ENCODE peak calls at places on chromosomes 7 and 10, in ten cellular contexts. One of them, this sample, is unnamed.

GRCh38 chr7:4136501-4137110 is 545.5 kb upstream of the FOXK1 start:
- DNase-seq in stimulated activated CD4-positive, alpha-beta T cell treated with anti-CD3 and anti-CD28 coated beads, Interleukin-12 subunit alpha, Interleukin-12 subunit beta, amount 100 ng/mL, for 48 hours: no peak
- DNase-seq in H1: no peak
- DNase-seq in heart left ventricle: no peak
- DNase-seq in GM13977: no peak
- DNase-seq in NCI-H1694 treated with DMSO at 0.1 percent for 48 hours: no peak
- DNase-seq in RWPE1: no peak
- DNase-seq in hepatic stellate cell: no peak
- DNase-seq in T-helper 2 cell: no peak
- DNase-seq in kidney tubule cell: no peak
- DNase-seq in this sample: no peak

GRCh38 chr10:78319371-78319770 is 285.7 kb downstream of the RPS24 start:
- DNase-seq in stimulated activated CD4-positive, alpha-beta T cell treated with anti-CD3 and anti-CD28 coated beads, Interleukin-12 subunit alpha, Interleukin-12 subunit beta, amount 100 ng/mL, for 48 hours: no peak
- DNase-seq in H1: no peak
- DNase-seq in heart left ventricle: peak
- DNase-seq in GM13977: no peak
- DNase-seq in NCI-H1694 treated with DMSO at 0.1 percent for 48 hours: no peak
- DNase-seq in RWPE1: no peak
- DNase-seq in hepatic stellate cell: no peak
- DNase-seq in T-helper 2 cell: no peak
- DNase-seq in kidney tubule cell: no peak
- DNase-seq in this sample: no peak

GRCh38 chr10:46992794-46993552 is 81.7 kb downstream of the PTPN20 start:
- DNase-seq in stimulated activated CD4-positive, alpha-beta T cell treated with anti-CD3 and anti-CD28 coated beads, Interleukin-12 subunit alpha, Interleukin-12 subunit beta, amount 100 ng/mL, for 48 hours: no peak
- DNase-seq in H1: no peak
- DNase-seq in heart left ventricle: peak
- DNase-seq in GM13977: no peak
- DNase-seq in NCI-H1694 treated with DMSO at 0.1 percent for 48 hours: peak
- DNase-seq in RWPE1: peak
- DNase-seq in hepatic stellate cell: peak
- DNase-seq in T-helper 2 cell: no peak
- DNase-seq in kidney tubule cell: peak
- DNase-seq in this sample: no peak

GRCh38 chr7:966291-967069 is 8.9 kb downstream of the COX19 start:
- DNase-seq in stimulated activated CD4-positive, alpha-beta T cell treated with anti-CD3 and anti-CD28 coated beads, Interleukin-12 subunit alpha, Interleukin-12 subunit beta, amount 100 ng/mL, for 48 hours: no peak
- DNase-seq in H1: no peak
- DNase-seq in heart left ventricle: no peak
- DNase-seq in GM13977: no peak
- DNase-seq in NCI-H1694 treated with DMSO at 0.1 percent for 48 hours: no peak
- DNase-seq in RWPE1: no peak
- DNase-seq in hepatic stellate cell: no peak
- DNase-seq in T-helper 2 cell: no peak
- DNase-seq in kidney tubule cell: no peak
- DNase-seq in this sample: no peak

GRCh38 chr10:106573106-106573505 is 591.4 kb downstream of the SORCS1 start:
- DNase-seq in stimulated activated CD4-positive, alpha-beta T cell treated with anti-CD3 and anti-CD28 coated beads, Interleukin-12 subunit alpha, Interleukin-12 subunit beta, amount 100 ng/mL, for 48 hours: no peak
- DNase-seq in H1: no peak
- DNase-seq in heart left ventricle: no peak
- DNase-seq in GM13977: no peak
- DNase-seq in NCI-H1694 treated with DMSO at 0.1 percent for 48 hours: no peak
- DNase-seq in RWPE1: peak
- DNase-seq in hepatic stellate cell: peak
- DNase-seq in T-helper 2 cell: no peak
- DNase-seq in kidney tubule cell: no peak
- DNase-seq in this sample: no peak

GRCh38 chr7:23422904-23423303 is 47.4 kb downstream of the IGF2BP3 start:
- DNase-seq in stimulated activated CD4-positive, alpha-beta T cell treated with anti-CD3 and anti-CD28 coated beads, Interleukin-12 subunit alpha, Interleukin-12 subunit beta, amount 100 ng/mL, for 48 hours: no peak
- DNase-seq in H1: no peak
- DNase-seq in heart left ventricle: no peak
- DNase-seq in GM13977: no peak
- DNase-seq in NCI-H1694 treated with DMSO at 0.1 percent for 48 hours: no peak
- DNase-seq in RWPE1: no peak
- DNase-seq in hepatic stellate cell: no peak
- DNase-seq in T-helper 2 cell: no peak
- DNase-seq in kidney tubule cell: no peak
- DNase-seq in this sample: no peak

GRCh38 chr10:11654659-11655058 is 43.2 kb upstream of the USP6NL start:
- DNase-seq in stimulated activated CD4-positive, alpha-beta T cell treated with anti-CD3 and anti-CD28 coated beads, Interleukin-12 subunit alpha, Interleukin-12 subunit beta, amount 100 ng/mL, for 48 hours: no peak
- DNase-seq in H1: no peak
- DNase-seq in heart left ventricle: no peak
- DNase-seq in GM13977: no peak
- DNase-seq in NCI-H1694 treated with DMSO at 0.1 percent for 48 hours: no peak
- DNase-seq in RWPE1: no peak
- DNase-seq in hepatic stellate cell: no peak
- DNase-seq in T-helper 2 cell: no peak
- DNase-seq in kidney tubule cell: no peak
- DNase-seq in this sample: no peak

GRCh38 chr10:63103971-63104409 is 29.1 kb upstream of the NRBF2 start:
- DNase-seq in stimulated activated CD4-positive, alpha-beta T cell treated with anti-CD3 and anti-CD28 coated beads, Interleukin-12 subunit alpha, Interleukin-12 subunit beta, amount 100 ng/mL, for 48 hours: peak
- DNase-seq in H1: peak
- DNase-seq in heart left ventricle: no peak
- DNase-seq in GM13977: no peak
- DNase-seq in NCI-H1694 treated with DMSO at 0.1 percent for 48 hours: no peak
- DNase-seq in RWPE1: no peak
- DNase-seq in hepatic stellate cell: no peak
- DNase-seq in T-helper 2 cell: no peak
- DNase-seq in kidney tubule cell: no peak
- DNase-seq in this sample: peak

GRCh38 chr7:51732951-51733350 is 416.3 kb upstream of the COBL start:
- DNase-seq in stimulated activated CD4-positive, alpha-beta T cell treated with anti-CD3 and anti-CD28 coated beads, Interleukin-12 subunit alpha, Interleukin-12 subunit beta, amount 100 ng/mL, for 48 hours: no peak
- DNase-seq in H1: no peak
- DNase-seq in heart left ventricle: no peak
- DNase-seq in GM13977: no peak
- DNase-seq in NCI-H1694 treated with DMSO at 0.1 percent for 48 hours: no peak
- DNase-seq in RWPE1: no peak
- DNase-seq in hepatic stellate cell: no peak
- DNase-seq in T-helper 2 cell: no peak
- DNase-seq in kidney tubule cell: no peak
- DNase-seq in this sample: no peak

GRCh38 chr10:96325719-96326373 is 21.6 kb downstream of the DNTT start:
- DNase-seq in stimulated activated CD4-positive, alpha-beta T cell treated with anti-CD3 and anti-CD28 coated beads, Interleukin-12 subunit alpha, Interleukin-12 subunit beta, amount 100 ng/mL, for 48 hours: no peak
- DNase-seq in H1: no peak
- DNase-seq in heart left ventricle: no peak
- DNase-seq in GM13977: peak
- DNase-seq in NCI-H1694 treated with DMSO at 0.1 percent for 48 hours: no peak
- DNase-seq in RWPE1: no peak
- DNase-seq in hepatic stellate cell: no peak
- DNase-seq in T-helper 2 cell: no peak
- DNase-seq in kidney tubule cell: no peak
- DNase-seq in this sample: no peak

GRCh38 chr10:24873281-24873683 is 79.1 kb downstream of the PRTFDC1 start:
- DNase-seq in stimulated activated CD4-positive, alpha-beta T cell treated with anti-CD3 and anti-CD28 coated beads, Interleukin-12 subunit alpha, Interleukin-12 subunit beta, amount 100 ng/mL, for 48 hours: no peak
- DNase-seq in H1: no peak
- DNase-seq in heart left ventricle: peak
- DNase-seq in GM13977: no peak
- DNase-seq in NCI-H1694 treated with DMSO at 0.1 percent for 48 hours: no peak
- DNase-seq in RWPE1: peak
- DNase-seq in hepatic stellate cell: peak
- DNase-seq in T-helper 2 cell: no peak
- DNase-seq in kidney tubule cell: peak
- DNase-seq in this sample: no peak

GRCh38 chr7:31102151-31102972 is 50.3 kb downstream of the ADCYAP1R1 start:
- DNase-seq in stimulated activated CD4-positive, alpha-beta T cell treated with anti-CD3 and anti-CD28 coated beads, Interleukin-12 subunit alpha, Interleukin-12 subunit beta, amount 100 ng/mL, for 48 hours: no peak
- DNase-seq in H1: no peak
- DNase-seq in heart left ventricle: no peak
- DNase-seq in GM13977: no peak
- DNase-seq in NCI-H1694 treated with DMSO at 0.1 percent for 48 hours: no peak
- DNase-seq in RWPE1: no peak
- DNase-seq in hepatic stellate cell: no peak
- DNase-seq in T-helper 2 cell: no peak
- DNase-seq in kidney tubule cell: no peak
- DNase-seq in this sample: no peak

GRCh38 chr10:52923520-52923919 is 150.9 kb upstream of the MBL2 start:
- DNase-seq in stimulated activated CD4-positive, alpha-beta T cell treated with anti-CD3 and anti-CD28 coated beads, Interleukin-12 subunit alpha, Interleukin-12 subunit beta, amount 100 ng/mL, for 48 hours: no peak
- DNase-seq in H1: peak
- DNase-seq in heart left ventricle: no peak
- DNase-seq in GM13977: no peak
- DNase-seq in NCI-H1694 treated with DMSO at 0.1 percent for 48 hours: no peak
- DNase-seq in RWPE1: no peak
- DNase-seq in hepatic stellate cell: no peak
- DNase-seq in T-helper 2 cell: no peak
- DNase-seq in kidney tubule cell: no peak
- DNase-seq in this sample: no peak

GRCh38 chr10:69696073-69696731 is 66.2 kb downstream of the FAM241B start:
- DNase-seq in stimulated activated CD4-positive, alpha-beta T cell treated with anti-CD3 and anti-CD28 coated beads, Interleukin-12 subunit alpha, Interleukin-12 subunit beta, amount 100 ng/mL, for 48 hours: no peak
- DNase-seq in H1: peak
- DNase-seq in heart left ventricle: no peak
- DNase-seq in GM13977: no peak
- DNase-seq in NCI-H1694 treated with DMSO at 0.1 percent for 48 hours: no peak
- DNase-seq in RWPE1: peak
- DNase-seq in hepatic stellate cell: peak
- DNase-seq in T-helper 2 cell: no peak
- DNase-seq in kidney tubule cell: peak
- DNase-seq in this sample: no peak

This sample was measured in activated CD8-positive, alpha-beta memory T cell treated with anti-CD3 and anti-CD28 coated beads for 4 hours.